ENCODE peak calls at places on chromosomes 2 and 18, in ten cellular contexts. H, E, V, K, O, W, J, Z, N and F are unnamed samples.
A peak's percentile ranks its signal among the peaks of the same experiment; 100 is the strongest.

GRCh38 chr2:6653281-6653750 is 212.4 kb downstream of the CMPK2 start:
- DNase-seq in W (no peak), E (no peak), N (no peak), J (no peak), K (no peak), V (no peak), Z (no peak), O (no peak), H (peak; percentile 13), F (no peak)

GRCh38 chr2:109611467-109612095 is 2.2 kb downstream of the SEPTIN10 start:
- DNase-seq in V (no peak), K (no peak), O (no peak), J (no peak), W (no peak), H (no peak), N (no peak), Z (no peak), E (no peak), F (no peak)

GRCh38 chr18:43563780-43564179 is 286.5 kb upstream of the SYT4 start:
- DNase-seq in J (no peak), H (peak; percentile 39), N (no peak), E (peak; percentile 55), W (no peak), V (no peak), Z (no peak), K (peak; percentile 41), O (peak; percentile 1), F (no peak)

GRCh38 chr2:62874881-62875383 is 169.4 kb downstream of the EHBP1 start:
- DNase-seq in O (no peak), Z (no peak), N (no peak), E (no peak), J (no peak), W (no peak), H (no peak), V (no peak), K (no peak), F (peak; percentile 59)

GRCh38 chr2:60297296-60298010 is 256.0 kb downstream of the BCL11A start:
- DNase-seq in W (no peak), N (no peak), V (no peak), K (peak; percentile 41), H (no peak), E (peak; percentile 64), O (no peak), Z (peak; percentile 32), J (no peak), F (no peak)

GRCh38 chr2:212911011-212911410 is 240.4 kb downstream of the IKZF2 start:
- DNase-seq in E (no peak), K (no peak), Z (no peak), W (no peak), O (no peak), H (no peak), V (no peak), N (no peak), J (no peak), F (no peak)

GRCh38 chr18:77042583-77042982 is 90.0 kb downstream of the MBP start:
- DNase-seq in E (no peak), Z (no peak), V (no peak), N (no peak), W (no peak), K (no peak), O (no peak), J (no peak), H (no peak), F (no peak)

GRCh38 chr2:9982248-9982647 is 30.8 kb downstream of the GRHL1 start:
- DNase-seq in E (no peak), J (no peak), H (no peak), Z (no peak), N (no peak), W (no peak), O (no peak), V (no peak), K (no peak), F (no peak)

GRCh38 chr2:98027955-98028593 is 32.3 kb upstream of the TMEM131 start:
- DNase-seq in Z (no peak), W (no peak), H (no peak), J (no peak), E (no peak), K (no peak), O (no peak), N (no peak), V (no peak), F (no peak)

GRCh38 chr2:164913640-164914346 is 41.5 kb downstream of the SLC38A11 start:
- DNase-seq in H (no peak), W (no peak), N (no peak), V (no peak), J (no peak), E (peak; percentile 48), Z (no peak), K (peak; percentile 38), O (peak; percentile 11), F (no peak)

DNA sequence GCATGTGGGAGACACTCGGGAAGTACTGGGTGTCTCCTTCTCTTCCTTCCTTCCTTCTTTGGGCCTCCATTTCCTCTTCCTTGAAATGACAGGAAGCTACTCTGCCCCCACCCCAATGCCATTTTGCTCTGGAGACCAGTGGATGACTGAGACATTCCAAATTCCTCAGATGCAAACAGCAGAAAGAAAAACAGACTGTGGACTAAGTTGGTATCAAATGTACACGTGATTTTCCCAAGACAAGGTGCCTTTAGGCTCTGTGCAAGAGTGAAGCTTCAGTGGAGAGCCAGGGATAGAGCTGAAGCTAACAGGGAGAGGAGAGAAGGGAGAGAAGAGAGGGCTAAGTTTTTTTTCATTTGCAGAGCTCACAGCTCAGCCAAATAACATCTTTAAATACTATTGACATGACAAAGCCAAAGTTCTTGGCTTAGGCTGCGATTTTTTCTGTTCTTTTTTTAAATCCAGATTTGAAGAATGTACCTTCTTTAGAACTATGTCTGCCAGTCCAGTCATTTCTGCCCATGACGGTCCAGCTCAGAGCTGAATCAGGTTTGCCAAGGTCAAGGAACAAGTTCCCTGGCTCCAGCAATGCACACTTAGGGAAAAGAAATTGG is 84.5 kb upstream of the LCLAT1 start:
- DNase-seq in W (no peak), E (no peak), J (no peak), Z (no peak), N (no peak), V (no peak), K (no peak), O (no peak), H (peak; percentile 75), F (no peak)
- H3K27ac ChIP-seq in W (peak overlapping the region; percentile 88), E (no peak overlapping the region), J (no peak overlapping the region), Z (no peak overlapping the region), N (peak overlapping the region; percentile 73), V (peak overlapping the region; percentile 37), K (no peak overlapping the region), O (no peak overlapping the region), H (peak overlapping the region; percentile 97), F (peak overlapping the region; percentile 43)

GRCh38 chr2:75177427-75177826 is 21.9 kb downstream of the TACR1 start:
- DNase-seq in E (no peak), H (no peak), J (no peak), Z (no peak), O (no peak), N (no peak), K (no peak), W (no peak), V (no peak), F (no peak)

GRCh38 chr2:75174519-75174918 is 24.8 kb downstream of the TACR1 start:
- DNase-seq in W (no peak), V (no peak), N (no peak), J (no peak), O (no peak), H (no peak), K (no peak), Z (no peak), E (no peak), F (no peak)

GRCh38 chr2:75173746-75174145 is 25.6 kb downstream of the TACR1 start:
- DNase-seq in N (no peak), E (no peak), J (no peak), H (no peak), K (no peak), V (no peak), W (no peak), Z (no peak), O (no peak), F (no peak)

GRCh38 chr2:75175473-75175872 is 23.8 kb downstream of the TACR1 start:
- DNase-seq in V (no peak), N (no peak), H (no peak), K (no peak), J (no peak), E (no peak), Z (no peak), W (no peak), O (no peak), F (no peak)

GRCh38 chr2:75174981-75175380 is 24.3 kb downstream of the TACR1 start:
- DNase-seq in E (no peak), V (no peak), N (no peak), K (no peak), H (no peak), W (no peak), J (no peak), Z (no peak), O (no peak), F (no peak)
- H3K4me1 ChIP-seq in E (no peaks in the 10 kb centered on the region), V (no peaks in the 10 kb centered on the region), N (no peaks in the 10 kb centered on the region), K (no peaks in the 10 kb centered on the region), H (no peaks in the 10 kb centered on the region), W (no peaks in the 10 kb centered on the region), J (no peaks in the 10 kb centered on the region), Z (no peaks in the 10 kb centered on the region), O (no peaks in the 10 kb centered on the region), F (no peaks in the 10 kb centered on the region)

GRCh38 chr2:207083361-207084080 is 82.2 kb downstream of the KLF7 start:
- DNase-seq in H (no peak), E (no peak), N (no peak), Z (no peak), V (no peak), W (no peak), J (no peak), O (no peak), K (no peak), F (no peak)

GRCh38 chr2:207087046-207087902 is 78.5 kb downstream of the KLF7 start:
- DNase-seq in N (no peak), Z (no peak), H (no peak), J (no peak), V (no peak), E (no peak), O (no peak), W (no peak), K (no peak), F (no peak)

GRCh38 chr2:207082619-207083018 is 83.1 kb downstream of the KLF7 start:
- DNase-seq in K (no peak), H (no peak), O (no peak), E (no peak), J (no peak), N (no peak), W (no peak), V (no peak), Z (no peak), F (no peak)

GRCh38 chr2:207086136-207086535 is 79.6 kb downstream of the KLF7 start:
- DNase-seq in W (no peak), E (no peak), Z (no peak), O (no peak), J (no peak), H (no peak), N (no peak), K (no peak), V (no peak), F (no peak)

GRCh38 chr2:207085110-207085509 is 80.6 kb downstream of the KLF7 start:
- DNase-seq in O (no peak), Z (no peak), N (no peak), K (no peak), W (no peak), J (no peak), V (no peak), H (no peak), E (no peak), F (no peak)
- H3K27ac ChIP-seq in O (no peak overlapping the region), Z (no peak overlapping the region), N (no peak overlapping the region), K (no peak overlapping the region), W (no peak overlapping the region), J (no peak overlapping the region), V (no peak overlapping the region), H (no peak overlapping the region), E (no peak overlapping the region), F (no peak overlapping the region)

GRCh38 chr2:42458396-42458795 is 35.4 kb downstream of the KCNG3 start:
- DNase-seq in N (no peak), E (no peak), O (no peak), J (no peak), H (no peak), V (no peak), Z (no peak), K (no peak), W (no peak), F (no peak)
- H3K4me1 ChIP-seq in N (no peaks in the 10 kb centered on the region), E (no peaks in the 10 kb centered on the region), O (no peaks in the 10 kb centered on the region), J (no peaks in the 10 kb centered on the region), H (no peaks in the 10 kb centered on the region), V (no peaks in the 10 kb centered on the region), Z (no peaks in the 10 kb centered on the region), K (no peaks in the 10 kb centered on the region), W (no peaks in the 10 kb centered on the region), F (no peaks in the 10 kb centered on the region)